ENCODE peak calls at places on chromosomes 4 and X, in six cellular contexts. Q is H9, W is IMR-90, J is H1, G is mesenchymal stem cell, E is trophoblast cell. A is an unnamed sample.
A peak's percentile ranks its signal among the peaks of the same experiment; 100 is the strongest.

GRCh38 chrX:154717824-154718223 is 33.1 kb downstream of the GAB3 start:
- DNase-seq in E (no peak), W (peak; percentile 59), Q (no peak), J (no peak), G (peak; percentile 92), A (no peak)

GRCh38 chr4:139557506-139558110 is 1.6 kb upstream of the SETD7 start:
- DNase-seq in W (no peak), J (no peak), E (no peak), G (no peak), Q (no peak), A (no peak)

GRCh38 chr4:4462970-4463369 is 76.1 kb downstream of the NSG1 start:
- DNase-seq in Q (no peak), J (no peak), G (no peak), W (peak; percentile 27), E (no peak), A (no peak)

GRCh38 chr4:144178414-144178813 is 37.9 kb upstream of the GYPA start:
- DNase-seq in E (no peak), W (no peak), Q (no peak), G (no peak), J (no peak), A (no peak)

GRCh38 chrX:38857736-38858432 is 56.6 kb downstream of the MID1IP1 start:
- DNase-seq in G (no peak), J (no peak), Q (no peak), E (no peak), W (no peak), A (no peak)

GRCh38 chr4:40699648-40700047 is 50.1 kb upstream of the NSUN7 start:
- DNase-seq in E (no peak), Q (no peak), J (no peak), W (peak; percentile 56), G (peak; percentile 35), A (no peak)

GRCh38 chrX:3585719-3586118 is 127.7 kb downstream of the PRKX start:
- DNase-seq in G (no peak), Q (no peak), W (no peak), J (no peak), E (no peak), A (no peak)

GRCh38 chrX:132933170-132933569 is 25.3 kb downstream of the HS6ST2 start:
- DNase-seq in E (no peak), J (no peak), G (no peak), Q (no peak), W (no peak), A (no peak)

GRCh38 chr4:127782275-127783025 is at the start of gene HSPA4L:
- DNase-seq in G (peak; percentile 85), J (no peak), E (no peak), Q (no peak), W (peak; percentile 45), A (peak; percentile 32)

GRCh38 chrX:943035-943434 is 269.4 kb downstream of the CRLF2 start:
- DNase-seq in Q (no peak), G (no peak), E (no peak), J (no peak), W (no peak), A (no peak)

GRCh38 chrX:123475068-123475724 is 257.7 kb downstream of the THOC2 start:
- DNase-seq in Q (no peak), G (no peak), E (no peak), W (no peak), J (no peak), A (no peak)

GRCh38 chrX:300334-300733 is 18.3 kb downstream of the GTPBP6 start:
- DNase-seq in J (no peak), Q (no peak), E (no peak), W (no peak), G (no peak), A (no peak)

GRCh38 chr4:184376136-184376838 is 98.1 kb downstream of the IRF2 start:
- DNase-seq in G (no peak), J (no peak), W (no peak), E (no peak), Q (no peak), A (no peak)

DNA sequence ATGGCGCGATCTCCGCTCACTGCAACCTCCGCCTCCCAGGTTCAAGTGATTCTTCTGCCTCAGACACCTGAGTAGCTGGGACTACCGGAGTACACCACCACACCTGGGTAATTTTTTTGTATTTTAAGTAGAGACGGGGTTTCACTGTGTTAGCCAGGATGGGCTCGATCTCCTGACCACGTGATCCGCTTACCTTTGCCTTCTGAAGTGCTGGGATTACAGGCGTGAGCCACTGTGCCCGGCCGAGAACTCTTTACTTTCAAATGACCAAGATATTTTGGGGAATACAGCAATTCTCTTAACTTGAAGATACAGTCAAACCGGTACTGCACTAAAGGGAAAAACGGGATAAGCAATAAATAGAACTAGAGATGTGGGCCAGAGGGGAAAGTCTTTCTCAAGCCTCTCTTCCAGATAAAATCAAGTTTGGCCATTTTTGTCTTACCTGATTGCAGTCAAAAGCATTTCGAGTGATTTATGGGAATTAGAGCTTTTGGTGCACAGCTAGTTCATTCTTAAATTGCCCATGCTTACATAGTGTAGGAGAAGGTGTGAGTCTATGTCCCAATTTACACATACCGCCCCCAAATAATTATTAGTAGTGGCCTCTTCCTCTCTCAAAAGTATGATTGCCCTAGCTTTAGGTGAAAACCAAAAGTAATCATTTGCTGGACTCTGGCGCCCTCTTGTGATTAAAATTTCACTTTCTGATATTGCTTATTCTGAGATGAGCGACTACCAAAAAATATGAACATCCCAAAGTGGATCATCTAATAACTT is 53.2 kb upstream of the ABCG2 start:
- DNase-seq in Q (no peak), J (peak; percentile 68), W (peak; percentile 46), G (peak; percentile 61), E (peak; percentile 43), A (peak; percentile 72)
- H2AFZ ChIP-seq in Q (peak overlapping the region; percentile 63), J (peak overlapping the region; percentile 96), W (no peak overlapping the region), G (no peak overlapping the region), E (no peak overlapping the region), A (no peak overlapping the region)

GRCh38 chrX:107117993-107118321 is 665 bp downstream of the RBM41 start:
- DNase-seq in Q (no peak), W (no peak), E (no peak), J (no peak), G (peak; percentile 9), A (peak; percentile 0)
- H3K18ac ChIP-seq in Q (no peak overlapping the region), W (no peak overlapping the region), E (no peak overlapping the region), J (no peak overlapping the region), G (no peak overlapping the region), A (no peak overlapping the region)

GRCh38 chr4:2415213-2415612 is 3.2 kb downstream of the ZFYVE28 start:
- DNase-seq in Q (no peak), G (no peak), J (no peak), W (no peak), E (no peak), A (no peak)

GRCh38 chr4:2412885-2413716 is 5.3 kb downstream of the ZFYVE28 start:
- DNase-seq in J (peak; percentile 86), G (peak; percentile 97), W (peak; percentile 85), E (peak; percentile 50), Q (peak; percentile 95), A (peak; percentile 54)

GRCh38 chr4:2412534-2412884 is 5.9 kb downstream of the ZFYVE28 start:
- DNase-seq in G (no peak), Q (no peak), E (no peak), W (no peak), J (no peak), A (no peak)

GRCh38 chr4:2415881-2416563 is 2.4 kb downstream of the ZFYVE28 start:
- DNase-seq in J (no peak), G (no peak), W (no peak), E (no peak), Q (no peak), A (no peak)

DNA sequence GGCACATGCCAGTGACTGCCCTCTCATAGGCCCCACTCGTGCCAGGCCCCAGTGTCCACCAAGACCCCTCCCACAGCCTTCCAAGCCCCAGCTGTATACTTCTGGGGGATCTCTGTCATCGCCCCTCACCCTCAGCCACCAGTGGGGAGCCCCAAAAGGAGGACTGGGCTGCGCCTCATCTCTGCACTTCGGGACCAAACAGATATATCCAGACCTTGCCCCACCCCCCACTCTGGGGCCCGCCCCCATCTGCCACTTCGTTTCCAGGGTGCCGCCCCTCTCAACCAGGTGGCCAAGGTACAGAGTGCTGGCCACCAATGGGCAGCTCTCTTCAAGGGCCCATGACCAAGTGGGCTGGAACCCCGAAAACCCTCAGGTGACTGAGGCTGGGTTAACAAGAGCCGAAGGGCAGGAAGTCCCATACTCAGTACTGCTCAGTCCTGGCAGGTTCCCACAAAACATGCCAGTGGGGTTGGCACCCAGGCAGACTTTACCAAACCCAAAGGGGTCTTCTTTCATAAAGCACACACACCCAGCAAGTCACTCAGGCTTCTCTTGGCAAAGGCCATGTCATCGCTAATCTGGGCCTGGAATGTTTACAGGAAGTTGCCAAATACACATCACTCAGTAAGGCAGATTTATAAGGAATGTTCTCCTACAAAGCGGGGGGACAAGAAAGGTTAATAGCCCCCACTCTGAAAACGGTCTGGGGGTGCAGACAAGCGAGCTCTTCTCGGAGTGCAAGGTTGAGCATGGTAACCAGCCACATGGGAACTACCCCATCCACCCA is 4.4 kb downstream of the ZFYVE28 start:
- DNase-seq in E (no peak), G (peak; percentile 43), J (peak; percentile 76), W (no peak), Q (peak; percentile 72), A (no peak)
- H3K9ac ChIP-seq in E (no peak overlapping the region), G (peak overlapping the region; percentile 85), J (no peak overlapping the region), W (no peak overlapping the region), Q (no peak overlapping the region), A (no peak overlapping the region)

GRCh38 chrX:153476628-153477027 is 6.3 kb upstream of the HAUS7 start:
- DNase-seq in G (no peak), W (peak; percentile 25), J (no peak), E (no peak), Q (no peak), A (no peak)

GRCh38 chrX:153474266-153474665 is 3.9 kb upstream of the HAUS7 start:
- DNase-seq in J (no peak), Q (no peak), W (no peak), G (no peak), E (peak; percentile 87), A (no peak)

GRCh38 chrX:153475751-153476281 is 5.4 kb upstream of the HAUS7 start:
- DNase-seq in J (no peak), G (no peak), W (no peak), E (peak; percentile 91), Q (no peak), A (no peak)

GRCh38 chrX:153473126-153473525 is 2.8 kb upstream of the HAUS7 start:
- DNase-seq in E (no peak), W (no peak), G (no peak), J (no peak), Q (no peak), A (no peak)

DNA sequence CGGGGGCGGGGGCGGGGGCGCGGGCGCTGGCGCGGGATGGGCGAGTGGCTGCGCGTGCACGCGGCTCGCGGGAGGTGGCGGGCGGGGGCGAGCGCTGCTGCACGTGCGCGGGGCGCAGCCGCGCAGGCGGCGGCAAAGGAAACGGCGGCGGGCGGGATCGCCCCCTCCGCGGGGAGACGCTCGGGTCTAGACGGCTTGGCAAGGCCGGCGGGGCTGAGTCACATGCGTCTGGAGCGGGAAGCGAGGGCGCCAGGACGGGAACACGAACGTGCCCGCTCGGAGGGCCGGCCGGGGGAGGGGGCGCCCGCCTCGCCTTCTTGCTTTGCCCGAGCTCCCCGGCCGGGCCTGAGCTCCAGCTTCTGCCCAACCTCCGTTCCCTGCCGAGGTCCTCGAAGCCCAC is 4.3 kb upstream of the HAUS7 start:
- DNase-seq in J (no peak), W (peak; percentile 46), E (peak; percentile 79), Q (no peak), G (peak; percentile 54), A (no peak)
- H2AFZ ChIP-seq in J (no peak overlapping the region), W (peak overlapping the region; percentile 79), E (no peak overlapping the region), Q (no peak overlapping the region), G (no peak overlapping the region), A (peak overlapping the region; percentile 29)

A was measured in neuronal stem cell.